ENCODE peak calls at places on chromosome 7, in ten cellular contexts. P, Z, K, Q, G, O, Y, H, R and N are unnamed samples.

GRCh38 chr7:156829669-156830336 is 63.2 kb downstream of the LMBR1 start:
- DNase-seq in G (no peak), Y (no peak), R (no peak), Z (no peak), H (no peak), K (no peak), Q (no peak), O (no peak), P (no peak), N (no peak)

GRCh38 chr7:672891-673290 is 53.6 kb upstream of the DNAAF5 start:
- DNase-seq in G (no peak), O (peak; percentile 13), R (no peak), Z (no peak), P (no peak), Q (no peak), K (no peak), H (no peak), Y (no peak), N (no peak)

GRCh38 chr7:32257632-32258031 is 187.4 kb upstream of the PDE1C start:
- DNase-seq in Y (no peak), Q (no peak), G (no peak), O (no peak), H (no peak), R (no peak), Z (no peak), P (no peak), K (no peak), N (no peak)

GRCh38 chr7:136528329-136528728 is 340.1 kb upstream of the CHRM2 start:
- DNase-seq in P (no peak), Z (no peak), Q (no peak), G (no peak), O (no peak), H (no peak), K (peak; percentile 19), R (no peak), Y (no peak), N (no peak)

GRCh38 chr7:130994378-130995115 is 260.5 kb upstream of the KLF14 start:
- DNase-seq in G (no peak), K (no peak), P (no peak), R (no peak), Z (no peak), Q (peak; percentile 70), O (no peak), H (peak; percentile 78), Y (no peak), N (no peak)

GRCh38 chr7:47967123-47967522 is 12.3 kb downstream of the HUS1 start:
- DNase-seq in Y (no peak), G (no peak), K (no peak), P (no peak), Z (no peak), O (no peak), H (no peak), Q (no peak), R (no peak), N (no peak)

GRCh38 chr7:123570390-123571182 is 13.0 kb upstream of the NDUFA5 start:
- DNase-seq in G (no peak), Q (no peak), Z (no peak), O (no peak), K (no peak), H (no peak), P (no peak), Y (no peak), R (no peak), N (no peak)

GRCh38 chr7:23334482-23335056 is 35.4 kb downstream of the MALSU1 start:
- DNase-seq in Y (peak; percentile 98), R (no peak), G (peak; percentile 94), H (peak; percentile 77), Z (peak; percentile 91), O (no peak), K (no peak), P (no peak), Q (peak; percentile 61), N (no peak)

GRCh38 chr7:20331912-20332317 is 1.2 kb downstream of the ITGB8 start:
- DNase-seq in K (no peak), P (no peak), Q (no peak), Z (no peak), O (no peak), H (no peak), G (no peak), R (no peak), Y (no peak), N (no peak)

GRCh38 chr7:20330176-20330796 is 414 bp upstream of the ITGB8 start:
- DNase-seq in R (peak; percentile 17), G (peak; percentile 36), Y (peak; percentile 47), K (peak; percentile 75), H (peak; percentile 81), O (peak; percentile 88), P (peak; percentile 81), Q (peak; percentile 54), Z (no peak), N (peak; percentile 47)

GRCh38 chr7:20330797-20331230 is at the start of gene ITGB8:
- DNase-seq in H (peak; percentile 37), P (peak; percentile 71), K (no peak), Q (no peak), G (no peak), Z (no peak), O (peak; percentile 82), Y (peak; percentile 26), R (no peak), N (peak; percentile 28)

GRCh38 chr7:20329389-20330175 is 1.1 kb upstream of the ITGB8 start:
- DNase-seq in K (peak; percentile 69), Q (no peak), Y (peak; percentile 81), H (peak; percentile 59), O (peak; percentile 74), G (peak; percentile 60), P (peak; percentile 68), R (no peak), Z (peak; percentile 83), N (peak; percentile 45)

GRCh38 chr7:20331231-20331880 is 656 bp downstream of the ITGB8 start:
- DNase-seq in H (peak; percentile 53), Q (no peak), P (peak; percentile 70), K (peak; percentile 51), Y (no peak), Z (no peak), R (no peak), G (no peak), O (peak; percentile 87), N (peak; percentile 36)
- TF ChIP-seq POLR2A in H (no peak), Q (no peak), P (no peak), K (no peak), Y (no peak), Z (no peak), R (no peak), G (no peak), O (no peak), N (no peak)

DNA sequence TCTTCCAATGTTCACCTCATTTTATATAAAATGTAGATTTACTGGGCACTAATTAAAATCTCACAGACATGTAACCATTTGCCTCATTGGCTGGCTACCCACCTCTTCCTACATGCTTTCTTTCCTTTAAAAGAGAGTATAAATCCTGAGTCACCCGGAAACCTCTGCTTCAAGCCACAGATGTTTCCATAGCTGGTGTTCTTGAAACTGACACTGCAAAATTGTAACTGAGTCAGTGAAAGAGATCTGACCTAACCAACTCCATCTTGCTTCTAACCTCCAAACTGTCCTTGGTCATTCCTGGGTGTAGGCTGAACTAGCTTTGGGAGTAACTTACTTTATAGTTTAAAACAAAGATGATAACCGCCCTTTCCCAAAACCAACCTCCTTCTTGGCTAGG is 33.6 kb downstream of the SVOPL start:
- DNase-seq in H (no peak), Z (no peak), R (no peak), O (no peak), P (no peak), Q (no peak), Y (no peak), G (no peak), K (peak; percentile 66), N (no peak)
- TF ChIP-seq POLR2A in H (no peak), Z (no peak), R (no peak), O (no peak), P (no peak), Q (no peak), Y (no peak), G (no peak), K (no peak), N (no peak)

GRCh38 chr7:7639421-7639820 is 1.1 kb upstream of the UMAD1 start:
- DNase-seq in K (peak; percentile 38), Z (no peak), R (no peak), Q (no peak), H (no peak), Y (no peak), P (no peak), O (no peak), G (no peak), N (no peak)

GRCh38 chr7:7639847-7640220 is 718 bp upstream of the UMAD1 start:
- DNase-seq in G (peak; percentile 11), O (no peak), H (no peak), K (peak; percentile 53), R (no peak), Q (no peak), Y (peak; percentile 2), P (no peak), Z (no peak), N (peak; percentile 73)

GRCh38 chr7:7642081-7642480 is 1.5 kb downstream of the UMAD1 start:
- DNase-seq in H (peak; percentile 75), G (no peak), R (no peak), Z (no peak), Q (no peak), K (no peak), O (no peak), Y (no peak), P (no peak), N (peak; percentile 24)

GRCh38 chr7:7641129-7641663 is 644 bp downstream of the UMAD1 start:
- DNase-seq in P (no peak), G (peak; percentile 20), R (no peak), Z (peak; percentile 15), Y (peak; percentile 24), K (no peak), Q (no peak), O (no peak), H (no peak), N (no peak)

GRCh38 chr7:7640221-7641128 is at the start of gene UMAD1:
- DNase-seq in G (peak; percentile 99), P (peak; percentile 99), K (peak; percentile 100), H (peak; percentile 98), R (peak; percentile 91), Q (peak; percentile 100), Y (peak; percentile 93), O (peak; percentile 99), Z (peak; percentile 99), N (peak; percentile 99)
- TF ChIP-seq POLR2A in G (peak; percentile 76), P (peak; percentile 71), K (peak; percentile 93), H (peak; percentile 87), R (peak; percentile 83), Q (peak; percentile 71), Y (peak; percentile 85), O (peak; percentile 37), Z (peak; percentile 91), N (peak; percentile 98)

GRCh38 chr7:66920256-66920655 is 769 bp upstream of the TMEM248 start:
- DNase-seq in P (no peak), G (no peak), K (peak; percentile 20), R (no peak), Y (no peak), Q (no peak), O (no peak), H (no peak), Z (no peak), N (peak; percentile 47)

GRCh38 chr7:66921396-66921917 is 432 bp downstream of the TMEM248 start:
- DNase-seq in K (peak; percentile 53), Q (peak; percentile 78), Z (no peak), H (peak; percentile 73), R (no peak), P (peak; percentile 73), G (no peak), Y (no peak), O (peak; percentile 90), N (peak; percentile 60)

GRCh38 chr7:66925255-66925654 is 4.2 kb downstream of the TMEM248 start:
- DNase-seq in P (no peak), Z (no peak), K (no peak), G (peak; percentile 63), H (no peak), R (no peak), O (no peak), Y (no peak), Q (no peak), N (no peak)

GRCh38 chr7:66921918-66922486 is 977 bp downstream of the TMEM248 start:
- DNase-seq in P (no peak), Q (no peak), R (no peak), Y (no peak), H (no peak), Z (no peak), G (peak; percentile 30), O (no peak), K (peak; percentile 57), N (peak; percentile 71)

DNA sequence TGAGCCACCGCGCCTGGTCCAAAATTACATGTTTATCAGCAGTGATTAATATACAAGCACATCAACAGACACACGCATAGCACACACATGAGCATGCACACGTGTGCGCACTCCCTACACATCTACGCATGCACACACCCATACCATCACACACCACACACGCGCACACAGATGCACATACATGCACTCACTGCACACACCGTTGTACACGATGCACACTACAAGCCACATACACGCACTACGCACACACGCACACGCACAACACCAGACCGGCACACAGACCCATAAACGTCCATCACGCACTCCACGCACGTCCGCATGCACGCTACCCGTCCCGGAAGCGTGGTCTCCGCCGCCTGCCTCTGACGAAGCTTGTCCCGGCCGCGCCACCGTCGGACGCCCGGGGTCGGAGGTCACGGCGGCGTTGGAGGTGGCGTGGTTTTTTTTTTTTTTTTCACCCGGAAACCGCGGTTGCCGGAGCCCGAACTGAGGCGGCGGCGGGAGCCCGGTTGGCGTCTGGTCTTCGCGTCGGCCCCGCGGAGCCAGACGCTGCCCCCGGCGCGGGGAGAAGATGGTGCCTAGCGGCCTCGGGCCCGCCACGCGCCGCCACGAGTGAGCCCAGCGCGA is at the start of gene TMEM248:
- DNase-seq in K (peak; percentile 98), Z (peak; percentile 69), Q (peak; percentile 90), G (peak; percentile 69), O (peak; percentile 97), P (peak; percentile 93), Y (peak; percentile 63), R (peak; percentile 51), H (peak; percentile 92), N (peak; percentile 92)
- TF ChIP-seq POLR2A in K (peak; percentile 98), Z (peak; percentile 81), Q (peak; percentile 52), G (peak; percentile 96), O (no peak), P (peak; percentile 55), Y (peak; percentile 94), R (peak; percentile 46), H (no peak), N (peak; percentile 69)